ENCODE peak calls at places on chromosomes 4 and X, in four cellular contexts. F, P, Q and C are unnamed samples.

GRCh38 chr4:42412251-42412650 is 15.0 kb downstream of the SHISA3 start:
- DNase-seq in F (peak), P (no peak), Q (no peak), C (peak)

GRCh38 chrX:50871922-50872453 is 38.5 kb upstream of the BMP15 start:
- DNase-seq in F (no peak), P (no peak), Q (no peak), C (peak)

GRCh38 chrX:99033226-99033901 is 1376.7 kb downstream of the PCDH19 start:
- DNase-seq in F (no peak), P (no peak), Q (no peak), C (no peak)

GRCh38 chr4:17309567-17310268 is 202.2 kb downstream of the QDPR start:
- DNase-seq in F (peak), P (no peak), Q (no peak), C (peak)

GRCh38 chr4:113101669-113102068 is 52.2 kb downstream of the ANK2 start:
- DNase-seq in F (peak), P (no peak), Q (no peak), C (no peak)

GRCh38 chr4:189840356-189840755 is 100.3 kb upstream of the FRG1 start:
- DNase-seq in F (no peak), P (no peak), Q (no peak), C (no peak)

GRCh38 chr4:141502755-141503154 is 133.6 kb upstream of the IL15 start:
- DNase-seq in F (no peak), P (no peak), Q (no peak), C (no peak)

GRCh38 chr4:121696140-121696640 is 590 bp downstream of the ANXA5 start:
- DNase-seq in F (peak), P (no peak), Q (no peak), C (peak)

GRCh38 chr4:56215901-56216300 is 171.4 kb downstream of the AASDH start:
- DNase-seq in F (peak), P (no peak), Q (no peak), C (peak)

GRCh38 chrX:140756948-140757347 is 47.4 kb downstream of the LINC00632 start:
- DNase-seq in F (no peak), P (no peak), Q (no peak), C (no peak)

GRCh38 chr4:1910643-1911042 is 39.5 kb downstream of the NSD2 start:
- DNase-seq in F (peak), P (peak), Q (no peak), C (peak)

GRCh38 chrX:45623266-45623665 is 422.6 kb upstream of the DIPK2B start:
- DNase-seq in F (peak), P (no peak), Q (no peak), C (peak)

GRCh38 chr4:24279911-24280375 is 304.4 kb downstream of the DHX15 start:
- DNase-seq in F (no peak), P (no peak), Q (no peak), C (no peak)

GRCh38 chr4:169254546-169254983 is 16.2 kb downstream of the SH3RF1 start:
- DNase-seq in F (peak), P (no peak), Q (no peak), C (peak)

GRCh38 chr4:10275696-10276095 is 159.1 kb upstream of the WDR1 start:
- DNase-seq in F (no peak), P (no peak), Q (no peak), C (no peak)

GRCh38 chrX:17692709-17693346 is 44.5 kb upstream of the SCML1 start:
- DNase-seq in F (peak), P (no peak), Q (no peak), C (no peak)

GRCh38 chr4:74375824-74376426 is 11.0 kb downstream of the EREG start:
- DNase-seq in F (no peak), P (no peak), Q (no peak), C (no peak)

GRCh38 chr4:42401171-42401570 is 3.9 kb downstream of the SHISA3 start:
- DNase-seq in F (no peak), P (no peak), Q (no peak), C (peak)

GRCh38 chr4:80535551-80535950 is 200.0 kb downstream of the CFAP299 start:
- DNase-seq in F (no peak), P (no peak), Q (no peak), C (no peak)

GRCh38 chr4:125392683-125393082 is 77.9 kb downstream of the FAT4 start:
- DNase-seq in F (no peak), P (no peak), Q (no peak), C (no peak)

GRCh38 chr4:53917719-53918118 is 146.7 kb downstream of the CHIC2 start:
- DNase-seq in F (peak), P (no peak), Q (no peak), C (peak)

GRCh38 chr4:42078184-42078801 is 74.2 kb downstream of the BEND4 start:
- DNase-seq in F (no peak), P (no peak), Q (peak), C (no peak)

DNA sequence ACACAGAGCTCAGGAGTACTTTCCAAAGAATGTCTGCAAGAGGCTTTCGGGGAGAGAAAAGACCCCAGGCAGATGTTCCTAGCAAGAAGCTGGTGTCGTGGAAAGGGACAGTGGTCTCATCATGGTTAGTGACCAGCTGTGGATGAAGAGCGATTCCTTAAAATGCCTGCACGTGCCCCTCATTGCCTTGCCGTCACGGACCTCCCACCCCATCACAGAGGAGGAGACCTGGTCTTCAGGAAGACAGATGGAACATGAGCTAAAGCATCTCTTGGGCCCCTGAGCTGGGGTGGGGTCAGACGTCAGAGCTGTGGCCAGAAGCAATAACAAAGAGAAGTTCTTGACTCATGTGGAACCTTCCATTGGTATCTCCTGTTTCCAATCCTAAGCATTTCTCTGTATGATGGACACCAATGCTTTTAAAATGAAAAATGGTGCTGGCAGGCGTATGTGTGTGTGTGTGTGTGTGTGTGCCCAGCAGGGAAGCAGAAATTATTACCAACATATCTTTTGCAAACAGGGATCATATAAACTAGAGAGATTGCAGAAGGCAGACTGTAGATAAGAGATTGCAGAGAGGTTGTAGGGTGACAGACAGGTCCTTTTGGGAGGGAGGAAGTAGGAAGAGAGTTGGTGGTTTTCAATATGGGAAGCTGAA is 25.2 kb upstream of the ASMTL start:
- DNase-seq in F (no peak), P (peak), Q (no peak), C (no peak)
- H3K4me2 ChIP-seq in F (no peak), P (peak), Q (no peak), C (no peak)

DNA sequence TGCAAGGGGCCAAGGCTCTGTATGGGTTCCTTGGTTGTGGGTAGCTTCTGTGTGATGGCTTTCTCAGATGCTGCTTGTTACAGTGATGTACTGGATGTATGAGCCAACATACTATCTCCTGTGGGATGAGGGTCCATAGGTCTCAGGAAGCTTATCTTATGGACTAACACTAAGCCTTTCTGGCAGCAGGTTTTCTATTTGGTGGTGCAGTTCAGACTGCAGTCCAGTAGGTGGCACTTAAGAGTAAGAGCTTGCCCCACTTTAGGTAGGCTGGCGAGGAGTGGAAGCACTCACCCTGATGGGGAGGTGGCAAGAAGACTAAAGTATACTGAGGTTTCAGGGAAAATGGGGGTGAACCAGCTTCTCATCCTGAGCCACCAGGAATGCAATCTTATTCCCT is 306.7 kb upstream of the MAOA start:
- DNase-seq in F (peak), P (peak), Q (peak), C (peak)
- TF ChIP-seq FOS in F (no peak), P (no peak), Q (no peak), C (no peak)

GRCh38 chr4:105683038-105683437 is 25.5 kb downstream of the INTS12 start:
- DNase-seq in F (no peak), P (no peak), Q (no peak), C (peak)
- H3K4me2 ChIP-seq in F (no peak), P (no peak), Q (no peak), C (no peak)

GRCh38 chr4:36761625-36762024 is 480.2 kb downstream of the DTHD1 start:
- DNase-seq in F (no peak), P (no peak), Q (no peak), C (no peak)

GRCh38 chr4:36758312-36758690 is 476.9 kb downstream of the DTHD1 start:
- DNase-seq in F (no peak), P (no peak), Q (no peak), C (no peak)

GRCh38 chr4:36753048-36753447 is 471.6 kb downstream of the DTHD1 start:
- DNase-seq in F (no peak), P (no peak), Q (no peak), C (no peak)

GRCh38 chr4:36758779-36759178 is 477.4 kb downstream of the DTHD1 start:
- DNase-seq in F (no peak), P (no peak), Q (no peak), C (no peak)

DNA sequence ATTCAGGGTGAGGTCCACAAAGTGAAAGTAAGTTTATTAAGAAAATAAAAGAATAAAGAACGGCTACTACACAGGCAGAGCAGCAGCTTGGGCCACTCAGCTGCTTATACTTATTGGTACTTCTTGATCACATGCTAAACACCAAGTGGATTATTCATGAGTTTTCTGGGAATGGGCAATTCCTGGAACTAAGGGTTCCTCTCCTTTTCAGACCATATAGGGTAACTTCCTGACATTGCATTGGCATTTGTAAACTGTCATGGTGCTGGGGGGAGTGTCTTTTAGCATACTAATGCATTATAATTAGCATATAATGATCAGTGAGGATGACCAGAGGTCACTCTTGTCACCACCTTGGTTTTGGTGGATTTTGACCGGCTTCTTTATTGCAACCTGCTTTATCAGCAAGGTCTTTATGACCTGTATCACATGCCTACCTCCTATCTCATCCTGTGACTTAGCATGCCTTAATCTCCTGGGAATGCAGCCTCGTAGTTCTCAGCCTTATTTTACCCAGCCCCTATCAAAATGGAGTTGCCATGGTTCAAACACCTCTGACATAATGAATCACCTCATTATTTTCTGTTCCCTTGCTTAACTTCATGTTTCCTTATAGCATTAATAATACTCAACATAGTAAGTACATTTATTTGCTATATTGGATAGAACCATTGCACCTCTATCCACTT is 476.4 kb downstream of the DTHD1 start:
- DNase-seq in F (no peak), P (no peak), Q (no peak), C (no peak)
- TF ChIP-seq FOS in F (no peak), P (no peak), Q (no peak), C (no peak)

DNA sequence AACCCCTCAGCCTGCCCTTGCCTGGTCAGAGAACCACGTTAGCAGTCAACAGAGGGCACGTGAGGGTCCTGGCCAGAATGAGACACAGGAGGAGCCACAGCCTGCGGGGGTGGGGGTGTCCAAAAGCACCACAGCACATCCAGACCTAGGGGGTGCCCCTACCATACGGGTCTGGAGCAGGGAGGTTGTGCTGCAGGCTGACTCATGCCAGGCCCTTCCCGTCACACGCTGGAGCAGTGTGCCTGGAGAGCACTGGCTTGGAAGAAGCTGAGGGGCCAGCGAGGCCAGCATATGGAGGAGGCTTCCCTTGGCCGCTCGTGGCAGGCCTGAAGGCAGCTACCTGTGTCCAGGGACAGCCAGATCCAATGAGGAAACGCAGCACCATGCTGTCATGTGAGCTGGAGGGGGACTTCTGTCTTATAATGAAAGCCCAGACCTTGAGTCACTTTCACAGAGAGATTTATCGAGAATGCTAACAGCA is 1.5 kb upstream of the IRAK1 start:
- DNase-seq in F (peak), P (peak), Q (no peak), C (peak)
- H3K4me2 ChIP-seq in F (no peak), P (peak), Q (peak), C (peak)

DNA sequence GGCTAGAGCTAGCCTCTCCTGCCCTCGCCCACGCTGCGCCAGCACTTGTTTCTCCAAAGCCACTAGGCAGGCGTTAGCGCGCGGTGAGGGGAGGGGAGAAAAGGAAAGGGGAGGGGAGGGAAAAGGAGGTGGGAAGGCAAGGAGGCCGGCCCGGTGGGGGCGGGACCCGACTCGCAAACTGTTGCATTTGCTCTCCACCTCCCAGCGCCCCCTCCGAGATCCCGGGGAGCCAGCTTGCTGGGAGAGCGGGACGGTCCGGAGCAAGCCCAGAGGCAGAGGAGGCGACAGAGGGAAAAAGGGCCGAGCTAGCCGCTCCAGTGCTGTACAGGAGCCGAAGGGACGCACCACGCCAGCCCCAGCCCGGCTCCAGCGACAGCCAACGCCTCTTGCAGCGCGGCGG is at the start of gene AR:
- DNase-seq in F (peak), P (no peak), Q (no peak), C (peak)
- TF ChIP-seq FOS in F (no peak), P (no peak), Q (no peak), C (no peak)

GRCh38 chr4:156970501-156971167 is 965 bp downstream of the PDGFC start:
- DNase-seq in F (peak), P (no peak), Q (no peak), C (peak)
- H3K4me2 ChIP-seq in F (peak), P (no peak), Q (no peak), C (peak)